ENCODE peak calls at places on chromosome 17, in four cellular contexts. R, C, V and G are unnamed samples.

GRCh38 chr17:80599546-80600305 is 55.1 kb downstream of the RPTOR start:
- DNase-seq in R (no peak), C (no peak), V (no peak), G (no peak)

GRCh38 chr17:45334231-45334630 is 17.4 kb upstream of the MAP3K14 start:
- DNase-seq in R (no peak), C (no peak), V (peak), G (no peak)

GRCh38 chr17:77822302-77823030 is 136.0 kb upstream of the TNRC6C start:
- DNase-seq in R (no peak), C (no peak), V (no peak), G (no peak)

GRCh38 chr17:62110923-62111484 is 45.9 kb upstream of the MED13 start:
- DNase-seq in R (no peak), C (no peak), V (no peak), G (no peak)

GRCh38 chr17:82436601-82437324 is 13.8 kb downstream of the CYBC1 start:
- DNase-seq in R (no peak), C (peak), V (peak), G (peak)

GRCh38 chr17:16923097-16923903 is 48.6 kb downstream of the TNFRSF13B start:
- DNase-seq in R (no peak), C (no peak), V (no peak), G (peak)

GRCh38 chr17:6753006-6753445 is 2.8 kb upstream of the XAF1 start:
- DNase-seq in R (peak), C (no peak), V (peak), G (no peak)

GRCh38 chr17:16304832-16305231 is 48.4 kb downstream of the CENPV start:
- DNase-seq in R (peak), C (peak), V (peak), G (peak)

GRCh38 chr17:56596741-56597494 is 3.4 kb downstream of the NOG start:
- DNase-seq in R (no peak), C (peak), V (peak), G (no peak)

DNA sequence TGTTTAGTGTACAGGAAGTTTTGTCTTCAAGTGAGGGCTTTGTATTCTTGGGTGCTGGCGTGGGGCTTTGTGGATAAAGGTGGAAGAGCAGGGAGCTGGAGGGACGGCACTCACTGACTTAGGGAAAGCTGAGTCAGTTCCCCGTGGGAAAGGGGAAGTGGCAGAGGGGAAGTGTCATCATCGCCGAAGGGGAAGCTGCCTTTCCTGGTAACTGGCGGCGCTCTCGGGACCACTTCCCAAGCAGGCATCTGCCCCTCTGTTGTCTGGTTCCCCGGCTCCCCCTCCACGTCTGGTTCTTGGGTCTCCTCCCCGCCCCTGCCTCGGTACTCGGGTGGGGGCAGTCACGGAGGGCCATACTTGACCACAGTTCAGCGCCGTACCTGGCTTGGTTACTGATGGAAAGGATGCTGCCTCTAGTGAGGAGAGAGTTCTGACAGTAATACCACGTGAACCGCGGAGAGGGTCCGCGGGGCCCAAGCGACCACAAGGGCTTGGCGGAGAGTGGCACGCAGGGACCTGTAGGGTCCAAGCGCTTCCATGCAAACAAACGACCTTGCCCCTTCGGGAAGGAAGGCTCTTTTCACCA is 9.0 kb downstream of the KDM6B start:
- DNase-seq in R (peak), C (no peak), V (peak), G (peak)
- H2AFZ ChIP-seq in R (no peak), C (no peak), V (no peak), G (no peak)

GRCh38 chr17:13581925-13582324 is 19.8 kb downstream of the HS3ST3A1 start:
- DNase-seq in R (no peak), C (no peak), V (no peak), G (no peak)

GRCh38 chr17:13583996-13584700 is 17.6 kb downstream of the HS3ST3A1 start:
- DNase-seq in R (no peak), C (no peak), V (no peak), G (no peak)

GRCh38 chr17:13587487-13588338 is 14.0 kb downstream of the HS3ST3A1 start:
- DNase-seq in R (no peak), C (no peak), V (no peak), G (no peak)

GRCh38 chr17:13582776-13583414 is 18.8 kb downstream of the HS3ST3A1 start:
- DNase-seq in R (no peak), C (no peak), V (no peak), G (no peak)

GRCh38 chr17:13584701-13585080 is 17.0 kb downstream of the HS3ST3A1 start:
- DNase-seq in R (no peak), C (no peak), V (no peak), G (no peak)
- H2AFZ ChIP-seq in R (no peak), C (no peak), V (no peak), G (no peak)

GRCh38 chr17:43457362-43457692 is 26.4 kb upstream of the DHX8 start:
- DNase-seq in R (no peak), C (no peak), V (no peak), G (no peak)
- H2AFZ ChIP-seq in R (peak), C (no peak), V (no peak), G (no peak)

GRCh38 chr17:66776999-66777688 is 57.8 kb upstream of the CACNG5 start:
- DNase-seq in R (no peak), C (no peak), V (peak), G (no peak)

GRCh38 chr17:66772148-66772812 is 62.6 kb upstream of the CACNG5 start:
- DNase-seq in R (no peak), C (no peak), V (no peak), G (peak)

GRCh38 chr17:66775881-66776400 is 59.0 kb upstream of the CACNG5 start:
- DNase-seq in R (no peak), C (no peak), V (peak), G (peak)

GRCh38 chr17:66777689-66778225 is 57.2 kb upstream of the CACNG5 start:
- DNase-seq in R (no peak), C (no peak), V (peak), G (peak)

GRCh38 chr17:66775262-66775661 is 59.7 kb upstream of the CACNG5 start:
- DNase-seq in R (no peak), C (peak), V (peak), G (peak)
- H2AFZ ChIP-seq in R (no peak), C (no peak), V (no peak), G (peak)

GRCh38 chr17:69142473-69142802 is 743 bp upstream of the ABCA6 start:
- DNase-seq in R (no peak), C (no peak), V (no peak), G (no peak)
- H2AFZ ChIP-seq in R (no peak), C (peak), V (no peak), G (no peak)